ENCODE peak calls at places on chromosomes 4 and X, in five cellular contexts. V is upper lobe of left lung, I is lower leg skin, K is K562, P is A549. O is an unnamed sample.

GRCh38 chr4:155007660-155008176 is 200.7 kb upstream of the NPY2R start:
- DNase-seq in V (no peak), I (no peak), K (no peak), P (no peak), O (no peak)

GRCh38 chr4:138595731-138596465 is 353.7 kb upstream of the SLC7A11 start:
- DNase-seq in V (no peak), I (no peak), K (no peak), P (no peak), O (no peak)

GRCh38 chr4:45646885-45647598 is 476.8 kb downstream of the GABRG1 start:
- DNase-seq in V (no peak), I (no peak), K (no peak), P (no peak), O (no peak)

GRCh38 chrX:119010491-119010890 is 36.1 kb downstream of the LONRF3 start:
- DNase-seq in V (no peak), I (no peak), K (no peak), P (no peak), O (no peak)

GRCh38 chr4:123843137-123843536 is 446.5 kb downstream of the SPRY1 start:
- DNase-seq in V (no peak), I (no peak), K (no peak), P (no peak), O (no peak)

GRCh38 chr4:115110191-115111166 is 2.9 kb downstream of the NDST4 start:
- DNase-seq in V (no peak), I (no peak), K (no peak), P (no peak), O (no peak)

GRCh38 chr4:82715731-82716617 is 82.6 kb downstream of the SCD5 start:
- DNase-seq in V (no peak), I (no peak), K (no peak), P (no peak), O (no peak)

GRCh38 chr4:17694552-17694951 is 80.1 kb downstream of the MED28 start:
- DNase-seq in V (no peak), I (no peak), K (no peak), P (no peak), O (no peak)

GRCh38 chrX:155949098-155949497 is 48.4 kb upstream of the IL9R start:
- DNase-seq in V (no peak), I (no peak), K (no peak), P (no peak), O (no peak)

GRCh38 chr4:68407868-68408190 is 39.4 kb upstream of the TMPRSS11E start:
- DNase-seq in V (no peak), I (no peak), K (no peak), P (no peak), O (no peak)

GRCh38 chr4:168765726-168766125 is 244.3 kb downstream of the CBR4 start:
- DNase-seq in V (no peak), I (no peak), K (no peak), P (peak; percentile 20), O (peak; percentile 26)

GRCh38 chr4:103934178-103934789 is 214.5 kb upstream of the TACR3 start:
- DNase-seq in V (no peak), I (no peak), K (peak; percentile 14), P (peak; percentile 37), O (no peak)

GRCh38 chrX:70452143-70452733 is 7.6 kb downstream of the DLG3 start:
- DNase-seq in V (peak; percentile 87), I (no peak), K (peak; percentile 78), P (peak; percentile 37), O (peak; percentile 60)

GRCh38 chr4:184824776-184825393 is 883 bp downstream of the ACSL1 start:
- DNase-seq in V (no peak), I (peak; percentile 83), K (no peak), P (no peak), O (no peak)

GRCh38 chr4:38454284-38454683 is 209.7 kb upstream of the KLF3 start:
- DNase-seq in V (no peak), I (no peak), K (no peak), P (no peak), O (no peak)

GRCh38 chr4:38453253-38453881 is 210.6 kb upstream of the KLF3 start:
- DNase-seq in V (no peak), I (no peak), K (no peak), P (no peak), O (no peak)

GRCh38 chr4:38452009-38452408 is 212.0 kb upstream of the KLF3 start:
- DNase-seq in V (no peak), I (no peak), K (no peak), P (no peak), O (no peak)

GRCh38 chr4:38456096-38456495 is 207.9 kb upstream of the KLF3 start:
- DNase-seq in V (peak; percentile 19), I (no peak), K (no peak), P (no peak), O (no peak)

DNA sequence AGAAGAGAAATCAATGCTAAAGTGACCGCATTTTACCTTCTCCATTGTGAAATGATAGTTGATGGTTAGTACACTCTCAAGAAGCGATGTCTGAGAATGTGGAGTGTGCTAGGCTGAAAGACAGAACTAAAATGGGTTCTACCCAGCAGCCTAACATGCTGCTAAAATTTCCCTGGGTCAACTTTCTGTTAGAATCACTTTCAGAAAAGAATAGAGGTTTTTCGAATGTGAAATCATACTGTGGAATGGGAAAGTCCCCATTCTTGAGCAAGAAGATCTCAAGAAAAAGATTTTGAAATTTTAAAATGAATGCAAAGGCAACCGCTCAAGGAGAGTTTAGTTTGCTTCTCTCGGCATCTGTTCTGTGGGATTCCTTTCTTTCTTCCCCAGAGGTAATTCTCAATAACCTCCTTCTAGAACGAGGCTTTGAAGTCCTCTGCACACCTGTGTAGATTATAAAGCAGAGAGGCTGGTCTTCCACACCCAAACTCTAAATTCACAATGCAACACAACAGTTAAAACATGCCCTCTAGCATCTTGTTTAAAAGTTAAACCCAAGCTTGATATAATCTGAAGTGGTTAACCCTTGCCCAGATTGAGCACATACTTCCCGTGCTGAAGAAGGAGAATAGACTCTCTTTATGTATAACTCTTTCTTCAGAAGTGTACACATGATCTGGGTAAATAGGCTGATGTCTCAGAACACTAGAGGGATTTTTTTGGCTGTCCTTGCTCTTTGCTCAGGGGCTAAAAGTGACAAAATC is 208.7 kb upstream of the KLF3 start:
- DNase-seq in V (no peak), I (no peak), K (no peak), P (no peak), O (no peak)
- TF ChIP-seq POLR2A in V (no peak), I (no peak), K (no peak), P (no peak), O (no peak)

DNA sequence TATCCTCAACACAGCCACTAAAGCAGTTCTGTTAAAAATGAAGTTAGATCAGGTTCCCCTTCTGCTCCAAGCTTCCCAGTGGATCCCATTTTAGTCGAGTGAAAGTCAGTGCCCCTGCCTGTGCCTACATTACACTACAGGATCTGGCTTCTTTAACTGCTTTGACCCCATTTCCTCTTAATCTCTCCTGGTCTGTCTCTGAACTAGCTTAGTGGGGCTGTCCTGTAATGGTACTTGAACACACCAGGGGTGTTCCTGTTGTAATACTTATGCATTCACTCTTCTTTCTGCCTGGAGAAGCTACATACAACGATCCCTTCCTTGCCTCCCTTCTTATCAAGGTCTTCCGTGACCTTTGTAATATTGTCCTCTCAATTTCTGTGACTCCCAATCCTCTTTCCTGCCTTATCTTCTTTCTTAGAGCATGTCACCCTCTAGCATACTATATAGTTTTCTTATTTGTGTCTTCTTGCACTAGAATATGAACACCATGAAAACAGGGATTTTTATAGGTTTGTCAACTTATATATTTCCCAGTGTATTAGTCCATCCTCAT is 16.6 kb downstream of the ARSJ start:
- DNase-seq in V (no peak), I (no peak), K (no peak), P (no peak), O (no peak)
- TF ChIP-seq POLR2A in V (no peak), I (no peak), K (no peak), P (no peak), O (no peak)

GRCh38 chrX:134807039-134807729 is 148.9 kb upstream of the PLAC1 start:
- DNase-seq in V (no peak), I (peak; percentile 96), K (peak; percentile 81), P (peak; percentile 95), O (peak; percentile 58)
- TF ChIP-seq POLR2A in V (peak; percentile 57), I (no peak), K (peak; percentile 68), P (peak; percentile 28), O (no peak)

DNA sequence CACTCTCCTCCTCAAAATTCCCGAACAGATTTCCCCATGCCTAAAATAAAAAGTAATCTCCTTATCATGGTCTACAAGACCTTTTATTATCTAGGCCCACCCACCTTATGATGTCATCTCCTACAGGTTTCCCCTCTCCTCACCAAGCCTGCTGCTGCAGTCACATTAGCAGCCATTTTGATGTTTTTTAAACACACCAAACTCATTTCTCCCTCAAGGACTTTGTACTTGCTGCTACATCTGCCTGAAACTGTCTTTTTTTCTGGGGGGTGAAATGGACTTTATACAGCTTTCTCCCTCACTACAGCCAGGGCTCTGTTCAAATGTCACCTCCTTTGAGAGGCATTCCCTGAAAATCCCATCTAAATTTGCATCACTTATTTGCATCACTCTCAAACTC is 90.2 kb upstream of the TAB3 start:
- DNase-seq in V (no peak), I (no peak), K (no peak), P (no peak), O (no peak)
- TF ChIP-seq POLR2A in V (no peak), I (no peak), K (no peak), P (no peak), O (no peak)

GRCh38 chrX:154481911-154482601 is 3.0 kb upstream of the LAGE3 start:
- DNase-seq in V (no peak), I (no peak), K (no peak), P (no peak), O (no peak)

GRCh38 chrX:154477891-154478477 is 1.1 kb downstream of the LAGE3 start:
- DNase-seq in V (no peak), I (no peak), K (no peak), P (no peak), O (no peak)

GRCh38 chrX:154481195-154481594 is 2.1 kb upstream of the LAGE3 start:
- DNase-seq in V (no peak), I (no peak), K (no peak), P (no peak), O (no peak)

GRCh38 chrX:154476821-154477220 is 2.3 kb downstream of the LAGE3 start:
- DNase-seq in V (no peak), I (no peak), K (no peak), P (no peak), O (no peak)

GRCh38 chrX:154478728-154479622 is at the start of gene LAGE3:
- DNase-seq in V (peak; percentile 99), I (peak; percentile 98), K (peak; percentile 95), P (peak; percentile 94), O (peak; percentile 83)
- TF ChIP-seq POLR2A in V (no peak), I (no peak), K (peak; percentile 75), P (peak; percentile 66), O (peak; percentile 64)

DNA sequence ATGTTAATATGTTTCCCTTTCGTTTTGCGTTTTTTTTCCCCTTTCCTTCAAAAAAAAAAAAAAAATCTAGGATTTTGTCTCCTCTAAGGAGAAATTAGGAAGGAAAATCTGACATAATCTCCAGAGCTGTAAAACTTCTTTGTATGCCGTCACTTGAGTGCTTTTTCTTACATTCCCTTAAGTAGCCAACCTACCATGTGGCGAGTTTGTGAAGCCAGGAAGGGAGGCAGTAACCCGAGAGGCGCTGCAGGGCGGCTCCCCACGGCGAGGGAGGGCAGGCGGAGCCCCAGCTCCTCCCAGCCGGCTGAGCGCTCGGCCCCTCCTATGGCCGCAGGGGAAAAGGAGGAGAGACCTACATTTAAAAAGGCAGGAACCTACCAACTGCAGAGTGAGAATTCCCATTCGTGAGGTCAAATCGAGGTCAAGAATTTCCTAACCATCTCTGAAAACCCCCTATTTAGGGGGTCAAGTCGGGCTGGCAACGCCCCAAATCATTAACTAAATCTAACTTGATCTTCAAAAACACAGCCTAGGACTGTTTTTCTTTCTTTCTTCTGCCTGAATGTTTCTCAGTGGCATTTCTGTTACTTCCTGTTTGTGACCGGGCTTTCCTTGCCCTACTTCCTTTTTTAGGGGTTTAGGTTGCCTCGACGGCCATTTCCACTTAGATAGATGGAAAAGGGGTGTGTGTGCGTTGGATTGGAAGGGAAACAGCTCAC is 345.1 kb upstream of the KLF3 start:
- DNase-seq in V (peak; percentile 94), I (peak; percentile 97), K (peak; percentile 94), P (peak; percentile 92), O (peak; percentile 71)
- TF ChIP-seq POLR2A in V (no peak), I (no peak), K (peak; percentile 62), P (no peak), O (peak; percentile 30)

O was measured in H54.